ENCODE peak calls at places on chromosomes 6 and 20, in ten cellular contexts. J is NCI-H1092 treated with DMSO at 0.1 percent for 48 hours; Z is NCI-H446; G is T-helper 1 cell; P is neural crest cell; B is stimulated activated CD8-positive, alpha-beta memory T cell treated with anti-CD3 and anti-CD28 coated beads, Interleukin-4, amount 100 ng/mL, for 24 hours; Q is stimulated activated CD4-positive, alpha-beta T cell treated with anti-CD3 and anti-CD28 coated beads, Interleukin-2, amount 100 ng/mL, for 4 hours; O is activated CD4-positive, alpha-beta T cell treated with anti-CD3 and anti-CD28 coated beads, Interleukin-2, amount 10 ng/mL, durations not matched to agents 7 days and 5 days; W is foreskin melanocyte; F is activated T-cell treated with anti-CD3 and anti-CD28 coated beads, Interleukin-2, amount 50 U/mL, for 72 hours. R is an unnamed sample.

GRCh38 chr6:11785449-11785951 is 6.9 kb upstream of the ADTRP start:
- DNase-seq in B (no peak), G (no peak), Z (no peak), P (no peak), F (peak; percentile 66), O (no peak), Q (no peak), W (no peak), J (no peak), R (no peak)

GRCh38 chr6:23656257-23656731 is 469.7 kb upstream of the NRSN1 start:
- DNase-seq in G (no peak), O (no peak), J (peak; percentile 89), W (no peak), P (no peak), Q (no peak), Z (no peak), B (no peak), F (no peak), R (no peak)

GRCh38 chr20:13274311-13274965 is 53.4 kb downstream of the ISM1 start:
- DNase-seq in P (no peak), W (no peak), O (no peak), Z (no peak), J (peak; percentile 87), F (no peak), G (no peak), B (no peak), Q (no peak), R (no peak)

GRCh38 chr6:66522864-66523263 is 815.8 kb upstream of the EYS start:
- DNase-seq in B (no peak), Q (no peak), P (no peak), J (no peak), W (no peak), F (no peak), G (no peak), Z (no peak), O (no peak), R (no peak)

GRCh38 chr6:47420394-47421371 is 56.9 kb upstream of the CD2AP start:
- DNase-seq in B (no peak), O (no peak), P (no peak), Z (no peak), Q (no peak), J (no peak), W (no peak), F (no peak), G (no peak), R (no peak)

GRCh38 chr20:64104667-64105451 is 2.5 kb downstream of the NPBWR2 start:
- DNase-seq in P (no peak), F (no peak), Z (no peak), J (no peak), Q (no peak), W (no peak), O (no peak), B (no peak), G (no peak), R (peak; percentile 7)

GRCh38 chr6:108115598-108116058 is 41.1 kb upstream of the OSTM1 start:
- DNase-seq in F (peak; percentile 45), P (no peak), J (peak; percentile 6), Q (no peak), O (no peak), G (no peak), B (no peak), W (no peak), Z (no peak), R (peak; percentile 62)

GRCh38 chr6:28838289-28838633 is 85.5 kb downstream of the TRIM27 start:
- DNase-seq in P (peak; percentile 71), W (peak; percentile 68), G (peak; percentile 49), B (peak; percentile 37), J (peak; percentile 82), F (peak; percentile 68), Q (peak; percentile 59), Z (no peak), O (peak; percentile 64), R (peak; percentile 35)

GRCh38 chr6:79463721-79464120 is 73.5 kb downstream of the LCA5 start:
- DNase-seq in G (no peak), F (no peak), P (no peak), B (no peak), W (no peak), O (no peak), Q (no peak), J (no peak), Z (no peak), R (no peak)

R was measured in BE2C.